ENCODE peak calls at places on chromosomes 2 and 18, in six cellular contexts. One of them, this sample, is unnamed.

GRCh38 chr18:74775239-74775638 is 177.6 kb downstream of the ZNF407 start:
- DNase-seq in BJ: no peak
- DNase-seq in ACHN: no peak
- DNase-seq in substantia nigra: no peak
- DNase-seq in stimulated activated CD4-positive, alpha-beta T cell treated with anti-CD3 and anti-CD28 coated beads, TNF-alpha, amount 100 ng/mL, for 4 hours: no peak
- DNase-seq in sciatic nerve: no peak
- DNase-seq in this sample: no peak

GRCh38 chr18:77086034-77086433 is 46.5 kb downstream of the MBP start:
- DNase-seq in BJ: peak
- DNase-seq in ACHN: no peak
- DNase-seq in substantia nigra: no peak
- DNase-seq in stimulated activated CD4-positive, alpha-beta T cell treated with anti-CD3 and anti-CD28 coated beads, TNF-alpha, amount 100 ng/mL, for 4 hours: no peak
- DNase-seq in sciatic nerve: no peak
- DNase-seq in this sample: no peak

GRCh38 chr2:85795331-85796045 is 41.7 kb downstream of the ATOH8 start:
- DNase-seq in BJ: no peak
- DNase-seq in ACHN: no peak
- DNase-seq in substantia nigra: no peak
- DNase-seq in stimulated activated CD4-positive, alpha-beta T cell treated with anti-CD3 and anti-CD28 coated beads, TNF-alpha, amount 100 ng/mL, for 4 hours: no peak
- DNase-seq in sciatic nerve: no peak
- DNase-seq in this sample: no peak

GRCh38 chr18:22699629-22700028 is 233.5 kb upstream of the RBBP8 start:
- DNase-seq in BJ: no peak
- DNase-seq in ACHN: no peak
- DNase-seq in substantia nigra: no peak
- DNase-seq in stimulated activated CD4-positive, alpha-beta T cell treated with anti-CD3 and anti-CD28 coated beads, TNF-alpha, amount 100 ng/mL, for 4 hours: no peak
- DNase-seq in sciatic nerve: no peak
- DNase-seq in this sample: no peak

GRCh38 chr18:54261894-54262293 is 7.4 kb upstream of the POLI start:
- DNase-seq in BJ: no peak
- DNase-seq in ACHN: no peak
- DNase-seq in substantia nigra: no peak
- DNase-seq in stimulated activated CD4-positive, alpha-beta T cell treated with anti-CD3 and anti-CD28 coated beads, TNF-alpha, amount 100 ng/mL, for 4 hours: no peak
- DNase-seq in sciatic nerve: no peak
- DNase-seq in this sample: no peak

GRCh38 chr2:148645925-148646559 is 1.5 kb downstream of the EPC2 start:
- DNase-seq in BJ: peak
- DNase-seq in ACHN: peak
- DNase-seq in substantia nigra: no peak
- DNase-seq in stimulated activated CD4-positive, alpha-beta T cell treated with anti-CD3 and anti-CD28 coated beads, TNF-alpha, amount 100 ng/mL, for 4 hours: peak
- DNase-seq in sciatic nerve: no peak
- DNase-seq in this sample: peak

GRCh38 chr2:105454801-105455485 is 56.1 kb upstream of the FHL2 start:
- DNase-seq in BJ: peak
- DNase-seq in ACHN: peak
- DNase-seq in substantia nigra: no peak
- DNase-seq in stimulated activated CD4-positive, alpha-beta T cell treated with anti-CD3 and anti-CD28 coated beads, TNF-alpha, amount 100 ng/mL, for 4 hours: no peak
- DNase-seq in sciatic nerve: peak
- DNase-seq in this sample: peak

GRCh38 chr2:15729709-15730544 is 138.3 kb downstream of the DDX1 start:
- DNase-seq in BJ: no peak
- DNase-seq in ACHN: no peak
- DNase-seq in substantia nigra: no peak
- DNase-seq in stimulated activated CD4-positive, alpha-beta T cell treated with anti-CD3 and anti-CD28 coated beads, TNF-alpha, amount 100 ng/mL, for 4 hours: no peak
- DNase-seq in sciatic nerve: no peak
- DNase-seq in this sample: no peak

GRCh38 chr18:13640266-13640860 is 86.0 kb downstream of the FAM210A start:
- DNase-seq in BJ: no peak
- DNase-seq in ACHN: no peak
- DNase-seq in substantia nigra: no peak
- DNase-seq in stimulated activated CD4-positive, alpha-beta T cell treated with anti-CD3 and anti-CD28 coated beads, TNF-alpha, amount 100 ng/mL, for 4 hours: no peak
- DNase-seq in sciatic nerve: no peak
- DNase-seq in this sample: no peak

GRCh38 chr2:108923736-108924443 is 65.1 kb downstream of the EDAR start:
- DNase-seq in BJ: no peak
- DNase-seq in ACHN: no peak
- DNase-seq in substantia nigra: no peak
- DNase-seq in stimulated activated CD4-positive, alpha-beta T cell treated with anti-CD3 and anti-CD28 coated beads, TNF-alpha, amount 100 ng/mL, for 4 hours: no peak
- DNase-seq in sciatic nerve: no peak
- DNase-seq in this sample: no peak

GRCh38 chr2:222341328-222341727 is 42.5 kb upstream of the PAX3 start:
- DNase-seq in BJ: no peak
- DNase-seq in ACHN: no peak
- DNase-seq in substantia nigra: no peak
- DNase-seq in stimulated activated CD4-positive, alpha-beta T cell treated with anti-CD3 and anti-CD28 coated beads, TNF-alpha, amount 100 ng/mL, for 4 hours: no peak
- DNase-seq in sciatic nerve: no peak
- DNase-seq in this sample: no peak

GRCh38 chr2:160207804-160208661 is 8.0 kb upstream of the ITGB6 start:
- DNase-seq in BJ: peak
- DNase-seq in ACHN: peak
- DNase-seq in substantia nigra: no peak
- DNase-seq in stimulated activated CD4-positive, alpha-beta T cell treated with anti-CD3 and anti-CD28 coated beads, TNF-alpha, amount 100 ng/mL, for 4 hours: no peak
- DNase-seq in sciatic nerve: peak
- DNase-seq in this sample: peak

GRCh38 chr2:28904295-28904694 is 9.8 kb downstream of the WDR43 start:
- DNase-seq in BJ: no peak
- DNase-seq in ACHN: peak
- DNase-seq in substantia nigra: no peak
- DNase-seq in stimulated activated CD4-positive, alpha-beta T cell treated with anti-CD3 and anti-CD28 coated beads, TNF-alpha, amount 100 ng/mL, for 4 hours: no peak
- DNase-seq in sciatic nerve: no peak
- DNase-seq in this sample: peak

GRCh38 chr2:100350661-100351185 is 28.4 kb upstream of the LONRF2 start:
- DNase-seq in BJ: no peak
- DNase-seq in ACHN: peak
- DNase-seq in substantia nigra: no peak
- DNase-seq in stimulated activated CD4-positive, alpha-beta T cell treated with anti-CD3 and anti-CD28 coated beads, TNF-alpha, amount 100 ng/mL, for 4 hours: no peak
- DNase-seq in sciatic nerve: no peak
- DNase-seq in this sample: no peak

GRCh38 chr2:159617651-159618050 is 1.3 kb upstream of the BAZ2B start:
- DNase-seq in BJ: no peak
- DNase-seq in ACHN: peak
- DNase-seq in substantia nigra: no peak
- DNase-seq in stimulated activated CD4-positive, alpha-beta T cell treated with anti-CD3 and anti-CD28 coated beads, TNF-alpha, amount 100 ng/mL, for 4 hours: no peak
- DNase-seq in sciatic nerve: no peak
- DNase-seq in this sample: no peak

GRCh38 chr2:41779873-41780272 is 267.9 kb upstream of the PKDCC start:
- DNase-seq in BJ: no peak
- DNase-seq in ACHN: no peak
- DNase-seq in substantia nigra: no peak
- DNase-seq in stimulated activated CD4-positive, alpha-beta T cell treated with anti-CD3 and anti-CD28 coated beads, TNF-alpha, amount 100 ng/mL, for 4 hours: no peak
- DNase-seq in sciatic nerve: no peak
- DNase-seq in this sample: no peak

This sample was measured in HepG2.